ENCODE peak calls at places on chromosomes 1 and 21, in five cellular contexts. One of them, this sample, is unnamed.
A peak's percentile ranks its signal among the peaks of the same experiment; 100 is the strongest.

GRCh38 chr1:230174765-230175747 is 108.0 kb downstream of the GALNT2 start:
- DNase-seq in sigmoid colon: no peak
- DNase-seq in GM06990: no peak
- DNase-seq in AG04450: no peak
- DNase-seq in A549: no peak
- DNase-seq in this sample: no peak

GRCh38 chr1:173920868-173921267 is 3.7 kb upstream of the SERPINC1 start:
- DNase-seq in sigmoid colon: no peak
- DNase-seq in GM06990: no peak
- DNase-seq in AG04450: no peak
- DNase-seq in A549: no peak
- DNase-seq in this sample: no peak

GRCh38 chr1:42328047-42328625 is 6.9 kb downstream of the FOXJ3 start:
- DNase-seq in sigmoid colon: no peak
- DNase-seq in GM06990: no peak
- DNase-seq in AG04450: no peak
- DNase-seq in A549: no peak
- DNase-seq in this sample: no peak

GRCh38 chr1:181089017-181089776 is 697 bp downstream of the IER5 start:
- DNase-seq in sigmoid colon: no peak
- DNase-seq in GM06990: no peak
- DNase-seq in AG04450: no peak
- DNase-seq in A549: no peak
- DNase-seq in this sample: peak; percentile 84

GRCh38 chr1:93779540-93780121 is 98.0 kb upstream of the BCAR3 start:
- DNase-seq in sigmoid colon: no peak
- DNase-seq in GM06990: no peak
- DNase-seq in AG04450: peak; percentile 41
- DNase-seq in A549: peak; percentile 92
- DNase-seq in this sample: no peak

GRCh38 chr1:11535761-11536572 is 57.0 kb downstream of the DISP3 start:
- DNase-seq in sigmoid colon: no peak
- DNase-seq in GM06990: no peak
- DNase-seq in AG04450: no peak
- DNase-seq in A549: peak; percentile 12
- DNase-seq in this sample: peak; percentile 60

GRCh38 chr1:39086386-39087108 is 60.4 kb downstream of the NDUFS5 start:
- DNase-seq in sigmoid colon: no peak
- DNase-seq in GM06990: no peak
- DNase-seq in AG04450: no peak
- DNase-seq in A549: no peak
- DNase-seq in this sample: no peak

GRCh38 chr21:32886339-32886738 is 114.8 kb upstream of the PAXBP1 start:
- DNase-seq in sigmoid colon: no peak
- DNase-seq in GM06990: no peak
- DNase-seq in AG04450: no peak
- DNase-seq in A549: peak; percentile 1
- DNase-seq in this sample: no peak

GRCh38 chr1:205588691-205589445 is 42.9 kb downstream of the ELK4 start:
- DNase-seq in sigmoid colon: peak; percentile 61
- DNase-seq in GM06990: no peak
- DNase-seq in AG04450: no peak
- DNase-seq in A549: peak; percentile 52
- DNase-seq in this sample: peak; percentile 77

GRCh38 chr1:19036701-19037605 is 80.5 kb upstream of the IFFO2 start:
- DNase-seq in sigmoid colon: no peak
- DNase-seq in GM06990: no peak
- DNase-seq in AG04450: no peak
- DNase-seq in A549: no peak
- DNase-seq in this sample: no peak

GRCh38 chr1:228691926-228692325 is 43.4 kb upstream of the RHOU start:
- DNase-seq in sigmoid colon: no peak
- DNase-seq in GM06990: no peak
- DNase-seq in AG04450: no peak
- DNase-seq in A549: peak; percentile 69
- DNase-seq in this sample: no peak

GRCh38 chr1:240344918-240345317 is 253.2 kb downstream of the FMN2 start:
- DNase-seq in sigmoid colon: no peak
- DNase-seq in GM06990: no peak
- DNase-seq in AG04450: no peak
- DNase-seq in A549: no peak
- DNase-seq in this sample: no peak

GRCh38 chr1:16324456-16324890 is 27.8 kb downstream of the FBXO42 start:
- DNase-seq in sigmoid colon: no peak
- DNase-seq in GM06990: no peak
- DNase-seq in AG04450: peak; percentile 49
- DNase-seq in A549: no peak
- DNase-seq in this sample: no peak

GRCh38 chr1:226882631-226883409 is 12.4 kb downstream of the PSEN2 start:
- DNase-seq in sigmoid colon: no peak
- DNase-seq in GM06990: peak; percentile 63
- DNase-seq in AG04450: peak; percentile 18
- DNase-seq in A549: no peak
- DNase-seq in this sample: no peak

GRCh38 chr1:161198877-161199431 is at the start of gene ADAMTS4:
- DNase-seq in sigmoid colon: peak; percentile 89
- DNase-seq in GM06990: no peak
- DNase-seq in AG04450: peak; percentile 48
- DNase-seq in A549: no peak
- DNase-seq in this sample: peak; percentile 85

GRCh38 chr1:161196111-161196510 is 2.7 kb downstream of the ADAMTS4 start:
- DNase-seq in sigmoid colon: no peak
- DNase-seq in GM06990: no peak
- DNase-seq in AG04450: no peak
- DNase-seq in A549: no peak
- DNase-seq in this sample: no peak

GRCh38 chr1:161196521-161197451 is 2.1 kb downstream of the ADAMTS4 start:
- DNase-seq in sigmoid colon: peak; percentile 87
- DNase-seq in GM06990: no peak
- DNase-seq in AG04450: peak; percentile 59
- DNase-seq in A549: no peak
- DNase-seq in this sample: peak; percentile 83

GRCh38 chr1:161198206-161198876 is 513 bp downstream of the ADAMTS4 start:
- DNase-seq in sigmoid colon: peak; percentile 77
- DNase-seq in GM06990: no peak
- DNase-seq in AG04450: no peak
- DNase-seq in A549: no peak
- DNase-seq in this sample: peak; percentile 77

GRCh38 chr1:161197560-161198205 is 1.2 kb downstream of the ADAMTS4 start:
- DNase-seq in sigmoid colon: no peak
- DNase-seq in GM06990: no peak
- DNase-seq in AG04450: no peak
- DNase-seq in A549: no peak
- DNase-seq in this sample: no peak
- H3K4me3 ChIP-seq in sigmoid colon: peak overlapping the region; percentile 39
- H3K4me3 ChIP-seq in GM06990: no peak overlapping the region
- H3K4me3 ChIP-seq in AG04450: peak overlapping the region; percentile 51
- H3K4me3 ChIP-seq in A549: no peak overlapping the region
- H3K4me3 ChIP-seq in this sample: peak overlapping the region; percentile 54

DNA sequence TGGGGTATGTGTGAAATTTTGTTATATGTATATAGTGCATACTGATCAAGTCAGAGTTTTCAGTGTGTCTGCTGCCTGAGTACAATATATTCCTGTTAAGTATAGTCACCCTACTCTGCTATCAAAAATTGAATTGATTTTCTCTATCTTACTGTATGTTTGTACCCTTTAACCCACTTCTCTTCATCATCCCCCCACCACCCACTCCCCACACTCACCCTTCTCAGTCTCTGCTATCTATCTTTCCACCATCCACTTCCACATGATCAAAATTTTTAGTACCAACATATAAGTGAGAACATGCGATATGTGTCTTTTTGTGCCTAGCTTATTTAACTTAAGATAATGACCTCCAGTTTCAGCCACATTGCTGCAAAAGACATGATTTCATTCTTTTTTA is 4.2 kb downstream of the LY9 start:
- DNase-seq in sigmoid colon: no peak
- DNase-seq in GM06990: no peak
- DNase-seq in AG04450: no peak
- DNase-seq in A549: no peak
- DNase-seq in this sample: no peak
- H3K4me3 ChIP-seq in sigmoid colon: no peak overlapping the region
- H3K4me3 ChIP-seq in GM06990: peak overlapping the region; percentile 28
- H3K4me3 ChIP-seq in AG04450: no peak overlapping the region
- H3K4me3 ChIP-seq in A549: no peak overlapping the region
- H3K4me3 ChIP-seq in this sample: no peak overlapping the region

GRCh38 chr1:6030547-6031261 is 15.0 kb upstream of the KCNAB2 start:
- DNase-seq in sigmoid colon: no peak
- DNase-seq in GM06990: no peak
- DNase-seq in AG04450: no peak
- DNase-seq in A549: no peak
- DNase-seq in this sample: no peak

GRCh38 chr1:6027591-6027990 is 18.1 kb upstream of the KCNAB2 start:
- DNase-seq in sigmoid colon: no peak
- DNase-seq in GM06990: no peak
- DNase-seq in AG04450: no peak
- DNase-seq in A549: no peak
- DNase-seq in this sample: no peak

GRCh38 chr1:6028042-6028895 is 17.4 kb upstream of the KCNAB2 start:
- DNase-seq in sigmoid colon: no peak
- DNase-seq in GM06990: peak; percentile 58
- DNase-seq in AG04450: no peak
- DNase-seq in A549: no peak
- DNase-seq in this sample: no peak

GRCh38 chr1:6029351-6029750 is 16.3 kb upstream of the KCNAB2 start:
- DNase-seq in sigmoid colon: no peak
- DNase-seq in GM06990: no peak
- DNase-seq in AG04450: no peak
- DNase-seq in A549: no peak
- DNase-seq in this sample: no peak

GRCh38 chr1:6030144-6030543 is 15.5 kb upstream of the KCNAB2 start:
- DNase-seq in sigmoid colon: no peak
- DNase-seq in GM06990: no peak
- DNase-seq in AG04450: no peak
- DNase-seq in A549: no peak
- DNase-seq in this sample: no peak
- H3K4me3 ChIP-seq in sigmoid colon: no peak overlapping the region
- H3K4me3 ChIP-seq in GM06990: no peak overlapping the region
- H3K4me3 ChIP-seq in AG04450: no peak overlapping the region
- H3K4me3 ChIP-seq in A549: no peak overlapping the region
- H3K4me3 ChIP-seq in this sample: no peak overlapping the region

DNA sequence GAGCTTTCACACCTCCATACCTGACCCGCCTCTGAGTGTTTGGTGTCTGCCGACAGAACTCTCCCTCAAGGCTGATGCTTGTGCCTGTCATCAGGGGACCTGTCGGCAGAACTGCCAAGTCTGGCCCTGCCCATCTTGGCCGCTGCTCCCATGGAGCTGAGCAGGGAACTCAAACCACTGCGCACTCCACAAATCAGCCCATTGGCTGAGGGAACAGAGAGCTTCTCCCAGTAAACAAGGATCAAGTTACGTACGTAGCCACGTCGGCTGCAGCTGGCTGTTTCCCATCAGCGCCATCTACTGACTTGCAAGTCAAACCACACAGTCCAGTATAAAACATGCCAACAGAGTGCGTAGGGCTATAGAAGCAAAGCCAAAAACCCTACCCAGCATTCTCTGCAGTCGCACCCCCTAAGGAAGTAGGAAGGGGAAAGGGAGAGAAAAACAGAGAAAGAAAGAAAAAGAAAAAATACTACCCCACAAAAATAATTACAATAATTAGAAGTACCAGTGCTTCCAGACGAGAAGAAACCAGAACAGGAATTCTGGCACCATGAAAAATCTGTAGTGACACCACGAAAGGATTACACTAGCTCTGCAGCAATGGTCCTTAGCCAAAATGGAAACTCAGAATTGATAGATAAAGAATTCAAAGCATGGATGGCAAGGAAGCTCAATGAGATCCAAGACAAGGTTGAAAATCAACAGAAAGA is 13.1 kb downstream of the KRTAP13-1 start:
- DNase-seq in sigmoid colon: no peak
- DNase-seq in GM06990: no peak
- DNase-seq in AG04450: no peak
- DNase-seq in A549: peak; percentile 72
- DNase-seq in this sample: no peak
- H3K4me3 ChIP-seq in sigmoid colon: no peak overlapping the region
- H3K4me3 ChIP-seq in GM06990: no peak overlapping the region
- H3K4me3 ChIP-seq in AG04450: no peak overlapping the region
- H3K4me3 ChIP-seq in A549: no peak overlapping the region
- H3K4me3 ChIP-seq in this sample: peak overlapping the region; percentile 10

GRCh38 chr21:16086936-16087335 is 357.2 kb downstream of the USP25 start:
- DNase-seq in sigmoid colon: no peak
- DNase-seq in GM06990: no peak
- DNase-seq in AG04450: no peak
- DNase-seq in A549: no peak
- DNase-seq in this sample: no peak

GRCh38 chr21:16086121-16086520 is 356.3 kb downstream of the USP25 start:
- DNase-seq in sigmoid colon: no peak
- DNase-seq in GM06990: no peak
- DNase-seq in AG04450: no peak
- DNase-seq in A549: no peak
- DNase-seq in this sample: no peak

GRCh38 chr21:16085436-16085835 is 355.7 kb downstream of the USP25 start:
- DNase-seq in sigmoid colon: no peak
- DNase-seq in GM06990: no peak
- DNase-seq in AG04450: no peak
- DNase-seq in A549: no peak
- DNase-seq in this sample: no peak

GRCh38 chr21:16088121-16088520 is 358.3 kb downstream of the USP25 start:
- DNase-seq in sigmoid colon: no peak
- DNase-seq in GM06990: no peak
- DNase-seq in AG04450: no peak
- DNase-seq in A549: no peak
- DNase-seq in this sample: no peak

GRCh38 chr21:16087523-16087922 is 357.7 kb downstream of the USP25 start:
- DNase-seq in sigmoid colon: no peak
- DNase-seq in GM06990: no peak
- DNase-seq in AG04450: no peak
- DNase-seq in A549: no peak
- DNase-seq in this sample: no peak
- H3K4me3 ChIP-seq in sigmoid colon: no peak overlapping the region
- H3K4me3 ChIP-seq in GM06990: no peak overlapping the region
- H3K4me3 ChIP-seq in AG04450: no peak overlapping the region
- H3K4me3 ChIP-seq in A549: no peak overlapping the region
- H3K4me3 ChIP-seq in this sample: no peak overlapping the region

DNA sequence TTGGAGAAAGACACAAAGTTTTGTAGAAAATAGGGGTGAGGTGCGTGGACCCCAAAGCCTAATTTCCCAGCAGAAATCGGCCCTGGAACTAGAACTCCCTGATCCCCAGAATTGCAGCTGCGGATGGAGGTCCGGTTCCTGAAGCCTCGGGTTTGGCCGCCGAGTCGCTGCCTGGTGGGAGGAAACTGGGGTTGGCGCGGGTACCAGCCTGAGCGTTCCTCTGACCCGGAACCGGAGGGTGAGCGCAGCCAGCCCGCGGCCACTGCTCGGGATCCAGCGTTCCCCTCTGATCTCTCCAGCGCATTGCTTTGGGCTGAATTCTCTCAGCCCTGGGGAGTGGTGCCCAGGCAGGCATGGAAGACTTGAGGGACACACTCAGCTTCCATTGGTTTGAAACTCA is 1.6 kb downstream of the ST6GALNAC5 start:
- DNase-seq in sigmoid colon: no peak
- DNase-seq in GM06990: no peak
- DNase-seq in AG04450: no peak
- DNase-seq in A549: no peak
- DNase-seq in this sample: peak; percentile 61
- H3K4me3 ChIP-seq in sigmoid colon: peak overlapping the region; percentile 55
- H3K4me3 ChIP-seq in GM06990: no peak overlapping the region
- H3K4me3 ChIP-seq in AG04450: peak overlapping the region; percentile 63
- H3K4me3 ChIP-seq in A549: peak overlapping the region; percentile 41
- H3K4me3 ChIP-seq in this sample: no peak overlapping the region

This sample was measured in kidney.